ENCODE peak calls at places on chromosomes 12 and 14, in eight cellular contexts. N, V, P, D, S, C, E and Z are unnamed samples.

GRCh38 chr14:51823706-51824105 is 36.7 kb upstream of the GNG2 start:
- DNase-seq in N (no peak), V (no peak), P (no peak), D (no peak), S (no peak), C (no peak), E (no peak), Z (no peak)

GRCh38 chr14:80996049-80996901 is 40.9 kb downstream of the TSHR start:
- DNase-seq in N (peak; percentile 91), V (peak; percentile 4), P (no peak), D (no peak), S (no peak), C (peak; percentile 12), E (no peak), Z (peak; percentile 63)

GRCh38 chr12:47808049-47808448 is 11.7 kb downstream of the HDAC7 start:
- DNase-seq in N (peak; percentile 62), V (peak; percentile 69), P (no peak), D (no peak), S (peak; percentile 77), C (no peak), E (no peak), Z (peak; percentile 68)

GRCh38 chr12:19608039-19608438 is 168.7 kb downstream of the AEBP2 start:
- DNase-seq in N (no peak), V (no peak), P (no peak), D (no peak), S (no peak), C (no peak), E (no peak), Z (no peak)

GRCh38 chr12:102195826-102196225 is 1.8 kb downstream of the PMCH start:
- DNase-seq in N (no peak), V (no peak), P (no peak), D (no peak), S (no peak), C (no peak), E (no peak), Z (no peak)

GRCh38 chr14:82052778-82053177 is 519.1 kb upstream of the SEL1L start:
- DNase-seq in N (no peak), V (no peak), P (no peak), D (no peak), S (no peak), C (no peak), E (no peak), Z (no peak)

GRCh38 chr12:122076743-122077495 is 1.6 kb upstream of the MLXIP start:
- DNase-seq in N (no peak), V (no peak), P (no peak), D (no peak), S (no peak), C (no peak), E (no peak), Z (no peak)

GRCh38 chr14:104968541-104969401 is 9.4 kb downstream of the AHNAK2 start:
- DNase-seq in N (peak; percentile 49), V (no peak), P (no peak), D (no peak), S (no peak), C (no peak), E (no peak), Z (no peak)

GRCh38 chr12:96886998-96887677 is 19.9 kb upstream of the NEDD1 start:
- DNase-seq in N (peak; percentile 91), V (no peak), P (peak; percentile 48), D (no peak), S (no peak), C (no peak), E (peak; percentile 48), Z (no peak)

GRCh38 chr14:100587248-100587762 is at the start of gene BEGAIN:
- DNase-seq in N (no peak), V (no peak), P (peak; percentile 60), D (no peak), S (no peak), C (no peak), E (no peak), Z (no peak)

GRCh38 chr12:108063192-108063591 is 65.9 kb upstream of the WSCD2 start:
- DNase-seq in N (peak; percentile 17), V (no peak), P (no peak), D (no peak), S (no peak), C (no peak), E (no peak), Z (no peak)

GRCh38 chr14:66074546-66074945 is 411.6 kb upstream of the CCDC196 start:
- DNase-seq in N (no peak), V (no peak), P (no peak), D (no peak), S (no peak), C (peak; percentile 63), E (no peak), Z (no peak)

GRCh38 chr12:69024907-69025306 is 91.9 kb upstream of the CPM start:
- DNase-seq in N (peak; percentile 18), V (no peak), P (no peak), D (no peak), S (no peak), C (no peak), E (no peak), Z (no peak)

GRCh38 chr12:19759229-19759628 is 319.9 kb downstream of the AEBP2 start:
- DNase-seq in N (peak; percentile 78), V (no peak), P (no peak), D (no peak), S (no peak), C (no peak), E (no peak), Z (no peak)

GRCh38 chr14:104878582-104878981 is 13.5 kb downstream of the CEP170B start:
- DNase-seq in N (no peak), V (peak; percentile 9), P (no peak), D (no peak), S (no peak), C (peak; percentile 23), E (no peak), Z (no peak)

GRCh38 chr14:41668346-41668745 is 61.7 kb downstream of the LRFN5 start:
- DNase-seq in N (no peak), V (no peak), P (no peak), D (no peak), S (no peak), C (no peak), E (no peak), Z (no peak)

GRCh38 chr12:5437122-5437521 is 5.2 kb downstream of the NTF3 start:
- DNase-seq in N (no peak), V (no peak), P (no peak), D (no peak), S (no peak), C (no peak), E (no peak), Z (no peak)

GRCh38 chr14:35386673-35387125 is 17.9 kb downstream of the NFKBIA start:
- DNase-seq in N (no peak), V (no peak), P (no peak), D (no peak), S (no peak), C (no peak), E (no peak), Z (no peak)

GRCh38 chr14:90759370-90760054 is 56.7 kb downstream of the TTC7B start:
- DNase-seq in N (no peak), V (no peak), P (no peak), D (no peak), S (no peak), C (no peak), E (peak; percentile 43), Z (peak; percentile 63)

GRCh38 chr14:101496779-101497420 is 64.4 kb upstream of the DIO3 start:
- DNase-seq in N (no peak), V (no peak), P (no peak), D (no peak), S (peak; percentile 33), C (no peak), E (peak; percentile 17), Z (no peak)

GRCh38 chr14:103562385-103563088 is at the start of the genes BAG5 and COA8:
- DNase-seq in N (peak; percentile 83), V (peak; percentile 95), P (peak; percentile 88), D (no peak), S (peak; percentile 95), C (peak; percentile 96), E (peak; percentile 85), Z (peak; percentile 99)

GRCh38 chr12:76690916-76691700 is 72.8 kb upstream of the ZDHHC17 start:
- DNase-seq in N (peak; percentile 33), V (no peak), P (no peak), D (no peak), S (no peak), C (no peak), E (no peak), Z (no peak)

GRCh38 chr12:53097564-53098353 is at the start of gene IGFBP6:
- DNase-seq in N (peak; percentile 24), V (peak; percentile 61), P (peak; percentile 69), D (no peak), S (peak; percentile 83), C (peak; percentile 81), E (peak; percentile 55), Z (no peak)

GRCh38 chr14:89040438-89041244 is 216.2 kb downstream of the TTC8 start:
- DNase-seq in N (peak; percentile 93), V (peak; percentile 56), P (peak; percentile 98), D (no peak), S (peak; percentile 92), C (peak; percentile 95), E (peak; percentile 94), Z (peak; percentile 78)
- TF ChIP-seq CTCF in N (peak; percentile 97), V (peak; percentile 95), P (peak; percentile 95), D (peak; percentile 94), S (peak; percentile 97), C (peak; percentile 93), E (peak; percentile 96), Z (peak; percentile 91)

GRCh38 chr12:61536525-61536924 is 723.7 kb upstream of the USP15 start:
- DNase-seq in N (no peak), V (no peak), P (no peak), D (no peak), S (no peak), C (no peak), E (no peak), Z (no peak)

GRCh38 chr12:61536117-61536516 is 724.1 kb upstream of the USP15 start:
- DNase-seq in N (no peak), V (no peak), P (no peak), D (no peak), S (no peak), C (no peak), E (no peak), Z (no peak)

GRCh38 chr12:61538951-61539350 is 721.3 kb upstream of the USP15 start:
- DNase-seq in N (no peak), V (no peak), P (no peak), D (no peak), S (no peak), C (no peak), E (no peak), Z (no peak)
- TF ChIP-seq CTCF in N (no peak), V (no peak), P (no peak), D (no peak), S (no peak), C (no peak), E (no peak), Z (no peak)

GRCh38 chr12:128140551-128140950 is 126.4 kb upstream of the TMEM132C start:
- DNase-seq in N (no peak), V (no peak), P (no peak), D (no peak), S (no peak), C (no peak), E (no peak), Z (no peak)
- TF ChIP-seq CTCF in N (no peak), V (no peak), P (no peak), D (no peak), S (no peak), C (no peak), E (no peak), Z (no peak)

DNA sequence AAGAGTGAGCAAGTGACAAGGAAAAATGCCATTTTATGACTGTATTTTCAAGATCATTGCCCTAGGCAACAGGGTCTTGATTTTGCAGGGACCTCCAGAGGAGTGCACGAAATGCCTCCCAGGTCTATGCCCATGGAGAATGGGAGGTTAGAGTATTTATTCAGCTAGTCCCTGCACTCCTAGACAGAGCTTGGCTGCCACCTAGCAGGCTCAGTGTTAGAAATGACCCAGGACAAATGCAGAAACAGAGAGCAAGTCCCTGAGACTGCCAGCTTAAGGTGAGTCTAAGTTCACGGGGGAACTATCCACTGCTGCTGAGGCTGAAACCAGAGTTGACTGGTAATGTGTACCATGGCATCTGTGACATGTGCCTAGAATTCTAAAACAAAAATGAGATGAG is 506.4 kb downstream of the MED13L start:
- DNase-seq in N (peak; percentile 8), V (no peak), P (no peak), D (no peak), S (no peak), C (peak; percentile 8), E (no peak), Z (no peak)
- TF ChIP-seq CTCF in N (no peak), V (no peak), P (peak; percentile 18), D (no peak), S (no peak), C (no peak), E (no peak), Z (no peak)